ENCODE peak calls at places on chromosomes 1 and 21, in seven cellular contexts. O is T-helper 2 cell; Y is lung; T is head of caudate nucleus; C is hepatocyte; K is activated CD4-positive, alpha-beta T cell treated with anti-CD3 and anti-CD28 coated beads, Interleukin-2, amount 50 U/mL, for 1 hour; M is NCI-H1105 treated with DMSO at 0.1 percent for 48 hours. I is an unnamed sample.

GRCh38 chr1:226685196-226685820 is 53.8 kb downstream of the ITPKB start:
- DNase-seq in C (no peak), T (no peak), K (no peak), Y (no peak), M (no peak), O (no peak), I (no peak)

GRCh38 chr1:11825131-11825530 is 19.1 kb downstream of the CLCN6 start:
- DNase-seq in K (no peak), O (no peak), M (no peak), T (no peak), C (no peak), Y (no peak), I (no peak)

GRCh38 chr1:192724670-192725069 is 84.2 kb upstream of the RGS2 start:
- DNase-seq in K (no peak), M (no peak), C (no peak), Y (no peak), T (no peak), O (no peak), I (no peak)

GRCh38 chr1:247647864-247648263 is 31.7 kb downstream of the OR13G1 start:
- DNase-seq in M (peak; percentile 48), O (no peak), Y (no peak), T (no peak), C (no peak), K (no peak), I (no peak)

GRCh38 chr1:18238190-18238589 is 130.6 kb downstream of the IGSF21 start:
- DNase-seq in M (no peak), Y (no peak), T (no peak), O (no peak), C (no peak), K (no peak), I (no peak)

GRCh38 chr1:75796376-75797272 is at the start of gene MSH4:
- DNase-seq in M (peak; percentile 83), C (no peak), O (no peak), K (no peak), Y (no peak), T (peak; percentile 21), I (no peak)

GRCh38 chr1:55146781-55147180 is 68.4 kb downstream of the USP24 start:
- DNase-seq in Y (no peak), O (no peak), T (no peak), C (no peak), M (no peak), K (no peak), I (no peak)

GRCh38 chr1:159829822-159830455 is 3.3 kb downstream of the SLAMF8 start:
- DNase-seq in K (no peak), Y (no peak), O (no peak), T (no peak), C (peak; percentile 28), M (no peak), I (peak; percentile 43)

GRCh38 chr21:44370027-44370735 is 16.8 kb downstream of the TRPM2 start:
- DNase-seq in Y (no peak), T (no peak), C (peak; percentile 78), K (no peak), M (peak; percentile 64), O (no peak), I (no peak)

GRCh38 chr1:223542831-223543230 is 122.7 kb downstream of the CAPN8 start:
- DNase-seq in T (no peak), C (no peak), O (no peak), K (no peak), Y (no peak), M (no peak), I (no peak)

GRCh38 chr1:56080123-56080522 is 499.2 kb downstream of the PLPP3 start:
- DNase-seq in Y (no peak), M (no peak), T (no peak), O (no peak), C (no peak), K (no peak), I (peak; percentile 16)

GRCh38 chr21:33117268-33117888 is 47.4 kb downstream of the OLIG1 start:
- DNase-seq in K (no peak), O (no peak), Y (no peak), C (no peak), M (no peak), T (peak; percentile 69), I (no peak)

I was measured in mesendoderm.